ENCODE peak calls at places on chromosomes 1 and 21, in five cellular contexts. I is tibial nerve, X is psoas muscle, O is upper lobe of left lung, H is fibroblast of pulmonary artery. M is an unnamed sample.

GRCh38 chr1:9715536-9716226 is 64.2 kb downstream of the PIK3CD start:
- DNase-seq in O (peak; percentile 82), X (no peak), I (no peak), H (no peak), M (no peak)

GRCh38 chr1:46315669-46316403 is 12.3 kb downstream of the UQCRH start:
- DNase-seq in H (peak; percentile 6), O (no peak), X (no peak), I (no peak), M (peak; percentile 7)

GRCh38 chr1:51378871-51379270 is 48.5 kb upstream of the TTC39A start:
- DNase-seq in X (no peak), O (no peak), H (peak; percentile 35), I (no peak), M (no peak)

GRCh38 chr1:35454616-35455015 is 102.6 kb downstream of the KIAA0319L start:
- DNase-seq in H (peak; percentile 91), O (no peak), I (no peak), X (no peak), M (peak; percentile 88)

GRCh38 chr1:106619827-106620134 is 436.7 kb upstream of the PRMT6 start:
- DNase-seq in X (no peak), I (no peak), H (no peak), O (peak; percentile 53), M (no peak)

GRCh38 chr1:26059906-26060305 is 7.5 kb downstream of the TRIM63 start:
- DNase-seq in I (no peak), O (no peak), X (peak; percentile 67), H (no peak), M (no peak)

GRCh38 chr1:17892225-17892624 is 137.1 kb downstream of the ACTL8 start:
- DNase-seq in O (no peak), X (no peak), I (no peak), H (no peak), M (no peak)

GRCh38 chr1:207069858-207070506 is 16.9 kb downstream of the PFKFB2 start:
- DNase-seq in H (no peak), I (no peak), X (peak; percentile 49), O (peak; percentile 20), M (no peak)

GRCh38 chr21:45450741-45451740 is 46.1 kb downstream of the COL18A1 start:
- DNase-seq in X (peak; percentile 40), H (no peak), I (no peak), O (peak; percentile 73), M (no peak)

GRCh38 chr21:34282223-34282622 is 81.6 kb upstream of the KCNE2 start:
- DNase-seq in O (no peak), I (no peak), H (peak; percentile 7), X (no peak), M (no peak)

GRCh38 chr1:4655674-4656532 is 1.5 kb downstream of the AJAP1 start:
- DNase-seq in I (no peak), X (peak; percentile 74), O (peak; percentile 85), H (peak; percentile 11), M (peak; percentile 1)

GRCh38 chr1:103108525-103109150 is 316 bp upstream of the COL11A1 start:
- DNase-seq in H (no peak), I (no peak), X (peak; percentile 41), O (peak; percentile 62), M (no peak)

GRCh38 chr1:197360068-197360467 is 92.0 kb downstream of the CRB1 start:
- DNase-seq in X (no peak), I (no peak), O (no peak), H (peak; percentile 81), M (no peak)

GRCh38 chr1:167229719-167230385 is 9.2 kb downstream of the POU2F1 start:
- DNase-seq in H (peak; percentile 18), O (no peak), X (no peak), I (no peak), M (no peak)

GRCh38 chr1:46983416-46983815 is 40.1 kb upstream of the CYP4X1 start:
- DNase-seq in I (no peak), O (peak; percentile 25), X (no peak), H (no peak), M (no peak)

GRCh38 chr1:211731456-211732275 is 56.2 kb upstream of the NEK2 start:
- DNase-seq in I (no peak), X (no peak), O (no peak), H (no peak), M (no peak)

GRCh38 chr1:100347009-100347966 is 5.0 kb upstream of the CDC14A start:
- DNase-seq in I (no peak), H (peak; percentile 42), O (no peak), X (no peak), M (peak; percentile 76)

GRCh38 chr1:68269637-68270430 is 37.5 kb upstream of the WLS start:
- DNase-seq in H (peak; percentile 36), I (no peak), X (no peak), O (no peak), M (peak; percentile 25)

GRCh38 chr1:45543599-45544417 is 6.8 kb upstream of the AKR1A1 start:
- DNase-seq in O (no peak), I (no peak), H (peak; percentile 47), X (peak; percentile 64), M (peak; percentile 20)

GRCh38 chr21:28283652-28284490 is 708.8 kb downstream of the LTN1 start:
- DNase-seq in I (no peak), O (no peak), X (no peak), H (peak; percentile 98), M (peak; percentile 100)

GRCh38 chr1:154170547-154171221 is 15.8 kb upstream of the NUP210L start:
- DNase-seq in X (no peak), I (no peak), H (no peak), O (no peak), M (no peak)

GRCh38 chr1:966135-966602 is at the start of gene PLEKHN1:
- DNase-seq in H (no peak), I (no peak), O (peak; percentile 89), X (peak; percentile 53), M (no peak)

GRCh38 chr1:178344513-178345077 is 152.2 kb downstream of the CLEC20A start:
- DNase-seq in X (no peak), H (peak; percentile 97), O (no peak), I (no peak), M (peak; percentile 97)

GRCh38 chr1:117820694-117821381 is 108.6 kb downstream of the GDAP2 start:
- DNase-seq in I (no peak), H (no peak), O (no peak), X (no peak), M (peak; percentile 67)

GRCh38 chr1:228343211-228343661 is 63.4 kb downstream of the TRIM11 start:
- DNase-seq in H (no peak), O (peak; percentile 52), I (no peak), X (peak; percentile 49), M (no peak)

GRCh38 chr1:24970399-24970753 is 40.3 kb upstream of the RUNX3 start:
- DNase-seq in X (no peak), H (peak; percentile 51), O (no peak), I (no peak), M (peak; percentile 40)

GRCh38 chr1:940121-941026 is 16.7 kb downstream of the SAMD11 start:
- DNase-seq in H (peak; percentile 44), O (peak; percentile 93), X (peak; percentile 73), I (no peak), M (peak; percentile 44)

GRCh38 chr1:36400825-36401601 is 3.3 kb upstream of the LSM10 start:
- DNase-seq in O (peak; percentile 92), H (peak; percentile 78), X (peak; percentile 85), I (peak; percentile 40), M (peak; percentile 76)

GRCh38 chr1:110159160-110159559 is 8.9 kb downstream of the SLC6A17 start:
- DNase-seq in X (no peak), I (no peak), O (no peak), H (no peak), M (no peak)

DNA sequence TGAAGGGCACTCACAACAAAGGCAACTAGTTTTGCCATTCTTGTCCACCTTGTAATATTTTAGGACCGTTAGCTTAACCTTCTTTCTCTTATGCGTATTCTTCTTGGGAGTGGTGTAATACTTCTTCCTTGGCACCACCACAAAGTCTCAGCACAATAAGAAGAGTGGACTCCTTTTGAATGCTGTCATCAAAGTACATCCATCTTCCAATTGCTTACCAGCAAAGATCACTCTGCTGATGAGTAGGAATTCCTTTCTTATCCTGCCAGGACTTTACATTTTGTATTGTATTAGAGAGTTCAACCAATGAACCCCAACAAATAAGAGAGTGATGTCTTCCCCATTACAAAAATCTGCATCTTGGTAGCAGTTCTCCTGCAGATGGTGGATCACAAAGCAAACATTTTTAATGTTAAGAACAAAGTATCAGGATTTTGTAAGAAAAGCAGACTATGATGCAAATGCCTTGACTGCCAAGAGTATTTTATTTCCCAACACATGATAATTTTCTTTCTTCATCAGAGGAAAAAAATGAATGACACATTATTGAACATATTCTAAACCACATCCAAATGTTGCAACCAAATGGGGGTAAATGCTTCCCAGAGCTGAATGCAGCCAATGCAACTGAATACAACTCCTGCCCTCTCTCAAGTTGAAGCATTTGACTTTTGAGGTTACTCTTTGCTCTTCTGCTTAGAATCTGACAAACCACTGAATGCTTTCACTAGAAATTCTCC is 5.1 kb upstream of the ARNT start:
- DNase-seq in O (no peak), X (no peak), I (no peak), H (peak; percentile 97), M (peak; percentile 98)
- H3K4me3 ChIP-seq in O (no peak overlapping the region), X (no peak overlapping the region), I (no peak overlapping the region), H (peak overlapping the region; percentile 1), M (no peak overlapping the region)

DNA sequence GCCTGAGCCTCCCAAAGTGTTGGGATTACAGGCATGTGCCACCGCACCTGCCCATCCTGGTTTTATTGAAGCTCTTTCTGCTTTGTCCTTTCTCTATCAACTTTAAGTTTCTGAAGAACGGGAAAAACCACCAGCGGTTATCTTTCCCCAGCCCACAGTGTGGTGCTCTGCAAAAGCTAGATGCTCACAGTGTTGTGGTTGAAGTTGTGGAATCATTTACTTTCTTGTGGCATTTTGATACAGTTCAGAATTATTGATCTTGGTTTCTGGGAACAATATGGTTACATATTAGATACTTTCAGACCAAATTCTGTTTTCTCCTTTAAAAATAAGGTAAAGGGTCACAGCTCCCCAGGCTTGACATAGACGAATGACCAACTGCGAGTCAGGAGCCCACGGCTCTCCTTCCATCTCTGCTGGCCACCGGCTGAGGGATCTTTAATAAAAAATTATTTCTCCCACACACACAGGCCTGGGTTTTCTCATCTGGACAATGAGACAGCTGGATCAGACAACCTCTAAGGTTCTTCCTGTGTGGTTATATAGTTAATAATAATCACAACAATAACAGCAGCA is 385.3 kb downstream of the SETD4 start:
- DNase-seq in O (no peak), X (no peak), I (no peak), H (peak; percentile 18), M (no peak)
- TF ChIP-seq CTCF in O (no peak), X (no peak), I (no peak), H (no peak), M (no peak)

GRCh38 chr1:27760411-27760810 is 12.6 kb upstream of the STX12 start:
- DNase-seq in O (no peak), X (no peak), H (peak; percentile 51), I (no peak), M (peak; percentile 23)

GRCh38 chr1:27759236-27759635 is 13.8 kb upstream of the STX12 start:
- DNase-seq in H (no peak), O (no peak), X (no peak), I (no peak), M (no peak)

DNA sequence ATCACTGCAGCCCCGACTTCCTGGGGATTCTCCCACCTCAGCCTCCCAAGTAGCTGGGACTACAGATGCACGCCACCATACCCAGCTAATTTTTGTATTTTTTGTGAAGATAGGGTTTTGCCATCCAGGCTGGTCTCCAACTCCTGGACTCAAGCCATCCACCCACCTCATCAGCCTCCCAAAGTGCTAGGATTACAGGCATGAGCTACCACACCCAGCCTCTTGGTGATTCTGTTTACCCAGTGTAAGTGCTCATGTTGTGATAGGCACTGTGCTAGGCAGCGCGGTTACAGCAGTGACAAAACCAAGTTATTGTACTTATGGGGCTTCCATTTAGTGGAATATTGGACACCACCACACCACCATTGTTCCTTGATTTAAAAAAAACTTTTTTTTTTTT is 9.7 kb upstream of the STX12 start:
- DNase-seq in I (no peak), O (no peak), H (no peak), X (no peak), M (no peak)
- H3K4me3 ChIP-seq in I (no peak overlapping the region), O (no peak overlapping the region), H (no peak overlapping the region), X (no peak overlapping the region), M (no peak overlapping the region)

GRCh38 chr1:84434081-84434755 is 35.9 kb downstream of the DNASE2B start:
- DNase-seq in I (no peak), O (no peak), X (no peak), H (no peak), M (no peak)
- TF ChIP-seq CTCF in I (no peak), O (no peak), X (no peak), H (no peak), M (no peak)

M was measured in fibroblast of the aortic adventitia.